ENCODE peak calls at places on chromosomes 7 and 10, in six cellular contexts. One of them, this sample, is unnamed.

GRCh38 chr7:42198296-42198695 is 38.7 kb downstream of the GLI3 start:
- DNase-seq in mesenchymal stem cell: no peak
- DNase-seq in IMR-90: no peak
- DNase-seq in neuronal stem cell: no peak
- DNase-seq in H1: no peak
- DNase-seq in trophoblast cell: peak
- DNase-seq in this sample: no peak

GRCh38 chr10:122911889-122912484 is 1.6 kb downstream of the FAM24A start:
- DNase-seq in mesenchymal stem cell: peak
- DNase-seq in IMR-90: peak
- DNase-seq in neuronal stem cell: peak
- DNase-seq in H1: peak
- DNase-seq in trophoblast cell: peak
- DNase-seq in this sample: peak

GRCh38 chr7:1814089-1814811 is 144.2 kb downstream of the ELFN1 start:
- DNase-seq in mesenchymal stem cell: no peak
- DNase-seq in IMR-90: no peak
- DNase-seq in neuronal stem cell: no peak
- DNase-seq in H1: no peak
- DNase-seq in trophoblast cell: no peak
- DNase-seq in this sample: no peak

GRCh38 chr7:6162331-6162620 is 110.1 kb downstream of the CYTH3 start:
- DNase-seq in mesenchymal stem cell: no peak
- DNase-seq in IMR-90: no peak
- DNase-seq in neuronal stem cell: no peak
- DNase-seq in H1: no peak
- DNase-seq in trophoblast cell: no peak
- DNase-seq in this sample: no peak

GRCh38 chr10:60130130-60130579 is 223.8 kb upstream of the CCDC6 start:
- DNase-seq in mesenchymal stem cell: no peak
- DNase-seq in IMR-90: no peak
- DNase-seq in neuronal stem cell: peak
- DNase-seq in H1: no peak
- DNase-seq in trophoblast cell: no peak
- DNase-seq in this sample: peak

GRCh38 chr7:132435016-132435990 is 141.0 kb downstream of the PLXNA4 start:
- DNase-seq in mesenchymal stem cell: no peak
- DNase-seq in IMR-90: no peak
- DNase-seq in neuronal stem cell: no peak
- DNase-seq in H1: no peak
- DNase-seq in trophoblast cell: peak
- DNase-seq in this sample: no peak

GRCh38 chr10:11351801-11352200 is 259.6 kb downstream of the USP6NL start:
- DNase-seq in mesenchymal stem cell: no peak
- DNase-seq in IMR-90: no peak
- DNase-seq in neuronal stem cell: no peak
- DNase-seq in H1: no peak
- DNase-seq in trophoblast cell: no peak
- DNase-seq in this sample: no peak

GRCh38 chr10:57638411-57638810 is 629.3 kb downstream of the IPMK start:
- DNase-seq in mesenchymal stem cell: no peak
- DNase-seq in IMR-90: no peak
- DNase-seq in neuronal stem cell: no peak
- DNase-seq in H1: no peak
- DNase-seq in trophoblast cell: no peak
- DNase-seq in this sample: no peak

GRCh38 chr10:122765412-122765811 is 65.8 kb upstream of the C10orf120 start:
- DNase-seq in mesenchymal stem cell: no peak
- DNase-seq in IMR-90: no peak
- DNase-seq in neuronal stem cell: no peak
- DNase-seq in H1: no peak
- DNase-seq in trophoblast cell: no peak
- DNase-seq in this sample: no peak

DNA sequence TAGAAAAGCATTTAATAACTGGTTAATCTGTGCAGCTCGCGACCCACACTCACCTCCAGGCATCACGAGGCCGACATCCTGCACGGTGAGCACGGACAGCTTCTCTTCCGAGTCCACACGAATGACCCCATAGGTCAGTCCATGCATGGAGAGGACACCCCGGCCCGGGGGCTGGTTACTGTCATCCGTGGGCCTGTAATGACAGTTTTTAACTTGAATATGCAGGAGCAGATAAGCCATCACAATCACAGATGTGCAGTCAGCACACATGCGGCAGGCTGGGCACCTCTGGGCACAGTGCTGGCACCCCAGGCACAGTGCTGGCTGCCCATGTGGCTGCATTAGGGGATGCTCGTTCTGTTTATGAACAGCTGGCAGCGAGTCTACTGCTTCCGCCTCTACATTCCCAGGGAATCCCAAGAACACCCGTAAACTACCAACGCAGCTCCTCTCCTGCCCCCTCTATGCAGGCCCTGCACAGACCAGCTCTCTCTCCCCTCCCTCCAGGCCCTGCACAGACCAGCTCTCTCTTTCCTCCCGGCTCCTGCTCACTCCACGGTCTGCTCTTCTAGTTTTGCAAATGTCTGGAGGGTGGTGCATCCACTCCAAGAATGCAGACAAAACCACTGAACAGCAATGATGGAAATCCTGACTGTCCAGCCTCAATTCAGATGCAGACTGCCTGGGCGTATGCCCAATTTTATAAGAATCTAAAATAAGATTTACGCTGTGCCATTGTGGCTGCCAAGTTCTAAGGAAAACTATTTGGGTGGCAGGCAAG is 234.4 kb downstream of the ZMYND11 start:
- DNase-seq in mesenchymal stem cell: peak
- DNase-seq in IMR-90: peak
- DNase-seq in neuronal stem cell: no peak
- DNase-seq in H1: no peak
- DNase-seq in trophoblast cell: no peak
- DNase-seq in this sample: no peak
- H3K14ac ChIP-seq in mesenchymal stem cell: no peak
- H3K14ac ChIP-seq in IMR-90: peak
- H3K14ac ChIP-seq in neuronal stem cell: no peak
- H3K14ac ChIP-seq in H1: no peak
- H3K14ac ChIP-seq in trophoblast cell: peak
- H3K14ac ChIP-seq in this sample: peak

GRCh38 chr10:1294748-1295147 is 238.6 kb downstream of the WDR37 start:
- DNase-seq in mesenchymal stem cell: no peak
- DNase-seq in IMR-90: no peak
- DNase-seq in neuronal stem cell: no peak
- DNase-seq in H1: peak
- DNase-seq in trophoblast cell: no peak
- DNase-seq in this sample: no peak

GRCh38 chr10:1299041-1299726 is 243.0 kb downstream of the WDR37 start:
- DNase-seq in mesenchymal stem cell: no peak
- DNase-seq in IMR-90: no peak
- DNase-seq in neuronal stem cell: no peak
- DNase-seq in H1: peak
- DNase-seq in trophoblast cell: no peak
- DNase-seq in this sample: no peak

GRCh38 chr10:1300218-1300617 is 244.0 kb downstream of the WDR37 start:
- DNase-seq in mesenchymal stem cell: no peak
- DNase-seq in IMR-90: no peak
- DNase-seq in neuronal stem cell: no peak
- DNase-seq in H1: peak
- DNase-seq in trophoblast cell: no peak
- DNase-seq in this sample: no peak

GRCh38 chr10:1295756-1296480 is 239.7 kb downstream of the WDR37 start:
- DNase-seq in mesenchymal stem cell: no peak
- DNase-seq in IMR-90: no peak
- DNase-seq in neuronal stem cell: no peak
- DNase-seq in H1: peak
- DNase-seq in trophoblast cell: no peak
- DNase-seq in this sample: no peak

DNA sequence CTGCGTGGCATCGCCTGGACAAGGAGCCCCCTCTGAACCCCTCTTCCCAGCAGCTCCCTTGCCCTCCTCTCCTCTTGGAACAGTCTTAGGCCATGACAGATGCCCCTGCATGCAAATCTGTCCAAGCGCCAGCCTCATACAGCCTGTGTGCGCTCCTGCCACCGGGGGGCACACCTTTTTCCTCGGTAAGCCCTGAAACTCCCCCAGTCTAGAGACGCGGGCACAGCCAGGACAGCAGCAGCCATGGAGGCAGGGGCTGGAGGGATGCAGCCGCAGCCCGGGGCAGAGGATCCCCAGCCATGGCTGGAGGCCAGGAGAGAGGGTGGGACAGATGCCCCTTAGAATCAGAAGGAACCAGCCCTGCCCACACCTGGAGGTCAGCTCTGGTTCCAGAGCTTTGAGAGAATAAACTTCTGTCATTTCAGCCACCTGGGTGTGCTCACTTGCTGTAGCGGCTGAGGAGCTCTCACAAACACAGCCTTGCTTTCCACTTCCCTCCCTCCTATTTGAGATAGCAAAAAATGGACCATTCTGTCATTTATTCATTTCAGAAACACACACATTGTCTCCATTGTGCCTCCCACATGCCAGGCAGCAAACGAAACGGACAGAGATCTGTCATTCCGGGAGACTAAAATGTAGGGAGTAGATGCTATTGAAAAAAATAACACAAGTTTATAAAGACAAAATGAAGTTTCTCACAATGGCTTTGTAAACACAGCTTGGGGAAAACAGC is 241.5 kb downstream of the WDR37 start:
- DNase-seq in mesenchymal stem cell: no peak
- DNase-seq in IMR-90: no peak
- DNase-seq in neuronal stem cell: no peak
- DNase-seq in H1: peak
- DNase-seq in trophoblast cell: no peak
- DNase-seq in this sample: peak
- H3K14ac ChIP-seq in mesenchymal stem cell: no peak
- H3K14ac ChIP-seq in IMR-90: no peak
- H3K14ac ChIP-seq in neuronal stem cell: no peak
- H3K14ac ChIP-seq in H1: no peak
- H3K14ac ChIP-seq in trophoblast cell: no peak
- H3K14ac ChIP-seq in this sample: no peak

GRCh38 chr7:31476073-31476745 is 37.7 kb upstream of the ITPRID1 start:
- DNase-seq in mesenchymal stem cell: no peak
- DNase-seq in IMR-90: no peak
- DNase-seq in neuronal stem cell: no peak
- DNase-seq in H1: no peak
- DNase-seq in trophoblast cell: no peak
- DNase-seq in this sample: no peak

GRCh38 chr7:31478018-31478417 is 35.9 kb upstream of the ITPRID1 start:
- DNase-seq in mesenchymal stem cell: no peak
- DNase-seq in IMR-90: no peak
- DNase-seq in neuronal stem cell: no peak
- DNase-seq in H1: no peak
- DNase-seq in trophoblast cell: peak
- DNase-seq in this sample: no peak

DNA sequence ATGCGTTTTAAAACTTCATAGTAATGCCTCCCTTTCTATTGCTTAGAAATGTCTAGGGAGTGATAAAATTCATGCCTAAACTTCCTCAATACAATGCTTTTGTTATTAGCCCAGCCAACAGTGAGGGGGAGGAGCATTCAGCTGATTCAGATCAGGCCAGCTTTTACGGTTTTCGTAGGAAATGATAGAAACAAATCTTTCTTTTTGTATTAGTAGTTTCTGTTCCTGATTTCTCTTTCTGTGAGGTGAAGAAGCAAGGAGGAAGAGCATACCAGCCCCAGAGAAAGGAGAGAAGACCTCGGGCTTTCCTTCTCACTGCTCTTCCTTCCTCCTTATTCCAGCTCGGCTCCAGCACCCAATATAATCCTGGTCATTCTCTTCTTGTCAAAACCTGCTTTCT is 35.1 kb upstream of the ITPRID1 start:
- DNase-seq in mesenchymal stem cell: no peak
- DNase-seq in IMR-90: no peak
- DNase-seq in neuronal stem cell: no peak
- DNase-seq in H1: peak
- DNase-seq in trophoblast cell: no peak
- DNase-seq in this sample: no peak
- H3K14ac ChIP-seq in mesenchymal stem cell: no peak
- H3K14ac ChIP-seq in IMR-90: no peak
- H3K14ac ChIP-seq in neuronal stem cell: no peak
- H3K14ac ChIP-seq in H1: no peak
- H3K14ac ChIP-seq in trophoblast cell: no peak
- H3K14ac ChIP-seq in this sample: no peak

DNA sequence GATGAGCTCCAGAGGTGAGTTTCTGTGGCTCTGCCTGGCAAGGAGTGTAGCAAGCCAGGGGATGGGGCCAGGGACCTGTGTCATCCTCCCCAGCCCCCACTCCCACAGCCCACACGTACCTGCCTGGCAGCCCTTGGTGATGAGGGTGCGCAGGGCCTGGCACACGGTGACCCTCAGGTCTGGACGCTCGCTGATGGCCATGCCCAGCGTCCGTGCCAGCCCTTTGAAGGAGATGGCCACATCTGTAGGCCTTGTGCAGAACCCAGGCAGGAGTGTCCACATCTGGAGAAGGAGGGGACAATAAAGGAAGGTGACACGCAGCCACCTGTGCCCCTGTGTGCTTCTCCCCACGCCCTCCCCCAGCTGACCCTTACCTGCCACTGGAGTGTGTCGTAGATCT is 27.7 kb downstream of the RRP12 start:
- DNase-seq in mesenchymal stem cell: no peak
- DNase-seq in IMR-90: no peak
- DNase-seq in neuronal stem cell: no peak
- DNase-seq in H1: no peak
- DNase-seq in trophoblast cell: no peak
- DNase-seq in this sample: no peak
- H3K14ac ChIP-seq in mesenchymal stem cell: no peak
- H3K14ac ChIP-seq in IMR-90: no peak
- H3K14ac ChIP-seq in neuronal stem cell: peak
- H3K14ac ChIP-seq in H1: no peak
- H3K14ac ChIP-seq in trophoblast cell: no peak
- H3K14ac ChIP-seq in this sample: no peak